ENCODE peak calls at places on chromosomes 2 and 18, in seven cellular contexts. H is right atrium auricular region; D is naive thymus-derived CD4-positive, alpha-beta T cell; L is GM23338; Q is right cardiac atrium; A is CD4-positive, alpha-beta T cell; Z is RWPE1. V is an unnamed sample.

GRCh38 chr2:128803222-128803621 is 484.6 kb upstream of the HS6ST1 start:
- DNase-seq in A (no peak), L (no peak), Q (no peak), Z (no peak), D (no peak), H (no peak), V (no peak)

GRCh38 chr18:10245517-10246175 is 208.8 kb upstream of the APCDD1 start:
- DNase-seq in A (no peak), Q (peak; percentile 74), H (no peak), D (no peak), Z (no peak), L (no peak), V (no peak)

GRCh38 chr2:203813684-203814083 is 53.9 kb upstream of the CTLA4 start:
- DNase-seq in H (no peak), Q (no peak), D (no peak), Z (no peak), A (no peak), L (no peak), V (no peak)

GRCh38 chr2:13413989-13414388 is 697.3 kb downstream of the TRIB2 start:
- DNase-seq in A (no peak), L (peak; percentile 58), H (no peak), Z (no peak), Q (no peak), D (no peak), V (no peak)

GRCh38 chr18:22233271-22233670 is 63.9 kb downstream of the GATA6 start:
- DNase-seq in Q (no peak), Z (no peak), D (no peak), A (no peak), H (no peak), L (peak; percentile 3), V (no peak)

GRCh38 chr2:213248637-213249036 is 35.6 kb upstream of the SPAG16 start:
- DNase-seq in H (no peak), Q (no peak), Z (peak; percentile 6), A (no peak), D (no peak), L (no peak), V (no peak)

GRCh38 chr18:23210526-23210925 is 75.2 kb downstream of the CABLES1 start:
- DNase-seq in H (no peak), Q (no peak), Z (no peak), L (no peak), D (no peak), A (no peak), V (no peak)

GRCh38 chr2:126754240-126755004 is 98.5 kb downstream of the GYPC start:
- DNase-seq in L (no peak), Z (no peak), A (no peak), Q (no peak), H (peak; percentile 28), D (no peak), V (no peak)

GRCh38 chr2:20457661-20458630 is 11.1 kb downstream of the RHOB start:
- DNase-seq in D (no peak), A (no peak), L (no peak), H (peak; percentile 28), Z (no peak), Q (no peak), V (no peak)

GRCh38 chr2:47309952-47310800 is 92.8 kb upstream of the MSH2 start:
- DNase-seq in A (no peak), Z (no peak), L (peak; percentile 15), H (no peak), Q (no peak), D (no peak), V (no peak)

GRCh38 chr2:144370937-144371584 is 148.9 kb downstream of the ZEB2 start:
- DNase-seq in Z (no peak), Q (no peak), A (no peak), D (no peak), L (no peak), H (no peak), V (no peak)

GRCh38 chr2:26345284-26345553 is 724 bp upstream of the SELENOI start:
- DNase-seq in Z (no peak), Q (no peak), H (no peak), L (no peak), D (no peak), A (no peak), V (no peak)

GRCh38 chr18:54878057-54878661 is 49.9 kb downstream of the RAB27B start:
- DNase-seq in H (no peak), A (no peak), Q (no peak), D (no peak), L (no peak), Z (no peak), V (no peak)

GRCh38 chr2:157438907-157439791 is 4.7 kb downstream of the CYTIP start:
- DNase-seq in A (no peak), H (no peak), D (no peak), L (no peak), Q (no peak), Z (no peak), V (no peak)

GRCh38 chr2:113876503-113877387 is 13.1 kb upstream of the ACTR3 start:
- DNase-seq in L (peak; percentile 61), Z (peak; percentile 60), Q (peak; percentile 51), D (peak; percentile 85), A (peak; percentile 77), H (no peak), V (peak; percentile 4)

GRCh38 chr2:104932243-104932642 is 78.3 kb downstream of the POU3F3 start:
- DNase-seq in A (no peak), Q (no peak), L (no peak), Z (no peak), H (no peak), D (no peak), V (no peak)

GRCh38 chr18:5296706-5297320 is 1.3 kb upstream of the ZBTB14 start:
- DNase-seq in Z (peak; percentile 63), D (peak; percentile 75), A (peak; percentile 60), Q (peak; percentile 94), L (peak; percentile 94), H (peak; percentile 92), V (peak; percentile 63)

GRCh38 chr18:50644807-50645206 is 84.9 kb downstream of the MAPK4 start:
- DNase-seq in H (no peak), L (peak; percentile 84), D (no peak), Z (peak; percentile 22), A (no peak), Q (no peak), V (no peak)

GRCh38 chr2:232419245-232420072 is 12.8 kb downstream of the ALPG start:
- DNase-seq in L (peak; percentile 74), D (no peak), H (no peak), Z (no peak), A (no peak), Q (no peak), V (no peak)

DNA sequence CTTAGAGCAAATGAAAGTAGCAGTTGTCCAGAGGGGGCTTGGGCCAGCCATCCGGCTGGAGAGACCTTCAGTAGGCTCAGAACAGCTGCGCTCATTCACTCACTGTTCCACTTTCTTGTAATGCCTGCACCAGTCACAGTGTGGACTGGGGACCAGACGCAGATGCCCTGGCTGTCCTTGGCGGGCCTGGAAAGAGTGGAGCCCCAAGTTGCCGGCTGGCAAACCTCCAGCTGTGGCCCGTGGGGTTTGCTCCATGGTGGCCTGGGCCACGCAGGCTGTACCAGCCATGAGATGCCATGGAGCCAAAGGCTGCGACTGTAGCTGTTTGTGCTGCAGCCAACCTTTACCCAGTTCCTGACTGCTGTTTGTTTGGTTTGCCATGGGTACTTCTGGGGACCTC is 21.0 kb downstream of the LDLRAD4 start:
- DNase-seq in D (no peak), L (no peak), Z (no peak), H (no peak), Q (no peak), A (no peak), V (no peak)
- H3K27ac ChIP-seq in D (no peak overlapping the region), L (no peak overlapping the region), Z (no peak overlapping the region), H (no peak overlapping the region), Q (no peak overlapping the region), A (no peak overlapping the region), V (peak overlapping the region; percentile 59)

GRCh38 chr2:100906131-100906530 is 86.2 kb downstream of the NPAS2 start:
- DNase-seq in Z (no peak), A (no peak), Q (no peak), H (no peak), D (no peak), L (no peak), V (no peak)

GRCh38 chr2:100907832-100908231 is 87.9 kb downstream of the NPAS2 start:
- DNase-seq in Z (no peak), L (no peak), A (no peak), D (no peak), H (no peak), Q (no peak), V (no peak)

GRCh38 chr2:100906679-100907078 is 86.7 kb downstream of the NPAS2 start:
- DNase-seq in Z (no peak), L (no peak), H (no peak), D (no peak), Q (no peak), A (no peak), V (no peak)

GRCh38 chr2:100905132-100905805 is 85.3 kb downstream of the NPAS2 start:
- DNase-seq in D (no peak), L (no peak), A (no peak), H (no peak), Z (no peak), Q (no peak), V (no peak)

GRCh38 chr2:100909571-100909970 is 89.6 kb downstream of the NPAS2 start:
- DNase-seq in Z (no peak), A (no peak), H (no peak), D (no peak), L (no peak), Q (no peak), V (no peak)
- H3K27ac ChIP-seq in Z (no peak overlapping the region), A (no peak overlapping the region), H (no peak overlapping the region), D (no peak overlapping the region), L (no peak overlapping the region), Q (no peak overlapping the region), V (peak overlapping the region; percentile 19)

GRCh38 chr18:49227456-49227855 is 233.0 kb downstream of the DYM start:
- DNase-seq in L (no peak), Z (no peak), A (no peak), Q (no peak), H (no peak), D (no peak), V (no peak)
- H3K27ac ChIP-seq in L (no peak overlapping the region), Z (no peak overlapping the region), A (no peak overlapping the region), Q (no peak overlapping the region), H (no peak overlapping the region), D (no peak overlapping the region), V (no peak overlapping the region)

DNA sequence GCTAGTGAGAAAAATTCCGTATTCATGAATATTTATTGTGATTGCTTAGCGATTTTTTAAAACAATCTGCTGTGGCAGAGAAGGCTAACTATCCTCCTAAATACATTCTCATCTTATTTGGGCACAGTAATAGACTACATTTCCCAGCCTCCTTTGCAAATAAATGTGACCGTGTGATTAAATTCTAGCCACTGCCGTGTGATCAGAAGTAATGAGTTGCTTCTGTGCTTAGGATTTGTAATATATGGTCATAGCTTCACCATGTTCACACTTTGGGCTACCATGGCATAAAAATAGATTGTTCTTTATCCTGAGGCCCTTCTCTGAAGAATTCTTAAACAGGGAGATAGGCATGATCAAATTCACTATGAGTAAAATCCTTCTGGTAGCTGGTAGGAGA is 179.6 kb downstream of the FAM124B start:
- DNase-seq in D (no peak), A (no peak), Q (no peak), H (no peak), L (peak; percentile 34), Z (no peak), V (no peak)
- H3K27ac ChIP-seq in D (no peak overlapping the region), A (no peak overlapping the region), Q (no peak overlapping the region), H (no peak overlapping the region), L (no peak overlapping the region), Z (no peak overlapping the region), V (no peak overlapping the region)

GRCh38 chr2:71460056-71460455 is 6.7 kb downstream of the DYSF start:
- DNase-seq in Z (no peak), D (no peak), L (no peak), A (no peak), H (peak; percentile 18), Q (no peak), V (no peak)
- H3K27ac ChIP-seq in Z (no peak overlapping the region), D (no peak overlapping the region), L (no peak overlapping the region), A (no peak overlapping the region), H (peak overlapping the region; percentile 88), Q (peak overlapping the region; percentile 34), V (no peak overlapping the region)